ENCODE peak calls at places on chromosomes 1 and 21, in nine cellular contexts. One of them, this sample, is unnamed.

GRCh38 chr1:17636612-17637011 is 97.1 kb downstream of the ARHGEF10L start:
- DNase-seq in cerebellar cortex: no peak
- DNase-seq in sciatic nerve: no peak
- DNase-seq in activated naive CD8-positive, alpha-beta T cell treated with anti-CD3 and anti-CD28 coated beads, Interleukin-2, amount 50 U/mL, for 24 hours: no peak
- DNase-seq in activated CD4-positive, alpha-beta T cell treated with anti-CD3 and anti-CD28 coated beads, Interleukin-2, amount 50 U/mL, for 1 hour: no peak
- DNase-seq in RWPE1: no peak
- DNase-seq in GF-D8: no peak
- DNase-seq in fibroblast of lung: no peak
- DNase-seq in esophagus squamous epithelium: no peak
- DNase-seq in this sample: no peak

GRCh38 chr1:7279753-7280150 is 491.3 kb upstream of the VAMP3 start:
- DNase-seq in cerebellar cortex: no peak
- DNase-seq in sciatic nerve: no peak
- DNase-seq in activated naive CD8-positive, alpha-beta T cell treated with anti-CD3 and anti-CD28 coated beads, Interleukin-2, amount 50 U/mL, for 24 hours: no peak
- DNase-seq in activated CD4-positive, alpha-beta T cell treated with anti-CD3 and anti-CD28 coated beads, Interleukin-2, amount 50 U/mL, for 1 hour: no peak
- DNase-seq in RWPE1: no peak
- DNase-seq in GF-D8: no peak
- DNase-seq in fibroblast of lung: no peak
- DNase-seq in esophagus squamous epithelium: no peak
- DNase-seq in this sample: no peak

GRCh38 chr1:60044881-60045280 is 28.7 kb downstream of the C1orf87 start:
- DNase-seq in cerebellar cortex: no peak
- DNase-seq in sciatic nerve: no peak
- DNase-seq in activated naive CD8-positive, alpha-beta T cell treated with anti-CD3 and anti-CD28 coated beads, Interleukin-2, amount 50 U/mL, for 24 hours: no peak
- DNase-seq in activated CD4-positive, alpha-beta T cell treated with anti-CD3 and anti-CD28 coated beads, Interleukin-2, amount 50 U/mL, for 1 hour: no peak
- DNase-seq in RWPE1: no peak
- DNase-seq in GF-D8: no peak
- DNase-seq in fibroblast of lung: peak; percentile 50
- DNase-seq in esophagus squamous epithelium: no peak
- DNase-seq in this sample: no peak

GRCh38 chr1:240399381-240399780 is 212.6 kb downstream of the GREM2 start:
- DNase-seq in cerebellar cortex: no peak
- DNase-seq in sciatic nerve: no peak
- DNase-seq in activated naive CD8-positive, alpha-beta T cell treated with anti-CD3 and anti-CD28 coated beads, Interleukin-2, amount 50 U/mL, for 24 hours: no peak
- DNase-seq in activated CD4-positive, alpha-beta T cell treated with anti-CD3 and anti-CD28 coated beads, Interleukin-2, amount 50 U/mL, for 1 hour: no peak
- DNase-seq in RWPE1: peak; percentile 46
- DNase-seq in GF-D8: no peak
- DNase-seq in fibroblast of lung: peak; percentile 75
- DNase-seq in esophagus squamous epithelium: no peak
- DNase-seq in this sample: no peak

GRCh38 chr1:46131727-46132528 is 501 bp downstream of the PIK3R3 start:
- DNase-seq in cerebellar cortex: peak; percentile 46
- DNase-seq in sciatic nerve: no peak
- DNase-seq in activated naive CD8-positive, alpha-beta T cell treated with anti-CD3 and anti-CD28 coated beads, Interleukin-2, amount 50 U/mL, for 24 hours: peak; percentile 37
- DNase-seq in activated CD4-positive, alpha-beta T cell treated with anti-CD3 and anti-CD28 coated beads, Interleukin-2, amount 50 U/mL, for 1 hour: peak; percentile 18
- DNase-seq in RWPE1: peak; percentile 25
- DNase-seq in GF-D8: no peak
- DNase-seq in fibroblast of lung: peak; percentile 37
- DNase-seq in esophagus squamous epithelium: no peak
- DNase-seq in this sample: peak; percentile 9

GRCh38 chr21:43643193-43643592 is 16.1 kb downstream of the HSF2BP start:
- DNase-seq in cerebellar cortex: no peak
- DNase-seq in sciatic nerve: no peak
- DNase-seq in activated naive CD8-positive, alpha-beta T cell treated with anti-CD3 and anti-CD28 coated beads, Interleukin-2, amount 50 U/mL, for 24 hours: no peak
- DNase-seq in activated CD4-positive, alpha-beta T cell treated with anti-CD3 and anti-CD28 coated beads, Interleukin-2, amount 50 U/mL, for 1 hour: no peak
- DNase-seq in RWPE1: no peak
- DNase-seq in GF-D8: no peak
- DNase-seq in fibroblast of lung: no peak
- DNase-seq in esophagus squamous epithelium: no peak
- DNase-seq in this sample: no peak

GRCh38 chr1:25756210-25756609 is 43.8 kb upstream of the SELENON start:
- DNase-seq in cerebellar cortex: no peak
- DNase-seq in sciatic nerve: no peak
- DNase-seq in activated naive CD8-positive, alpha-beta T cell treated with anti-CD3 and anti-CD28 coated beads, Interleukin-2, amount 50 U/mL, for 24 hours: no peak
- DNase-seq in activated CD4-positive, alpha-beta T cell treated with anti-CD3 and anti-CD28 coated beads, Interleukin-2, amount 50 U/mL, for 1 hour: no peak
- DNase-seq in RWPE1: no peak
- DNase-seq in GF-D8: peak; percentile 41
- DNase-seq in fibroblast of lung: no peak
- DNase-seq in esophagus squamous epithelium: no peak
- DNase-seq in this sample: no peak

GRCh38 chr1:64653466-64653865 is 91.4 kb upstream of the RAVER2 start:
- DNase-seq in cerebellar cortex: no peak
- DNase-seq in sciatic nerve: no peak
- DNase-seq in activated naive CD8-positive, alpha-beta T cell treated with anti-CD3 and anti-CD28 coated beads, Interleukin-2, amount 50 U/mL, for 24 hours: no peak
- DNase-seq in activated CD4-positive, alpha-beta T cell treated with anti-CD3 and anti-CD28 coated beads, Interleukin-2, amount 50 U/mL, for 1 hour: no peak
- DNase-seq in RWPE1: no peak
- DNase-seq in GF-D8: no peak
- DNase-seq in fibroblast of lung: no peak
- DNase-seq in esophagus squamous epithelium: no peak
- DNase-seq in this sample: no peak

GRCh38 chr21:43758811-43759210 is 17.3 kb downstream of the CSTB start:
- DNase-seq in cerebellar cortex: no peak
- DNase-seq in sciatic nerve: no peak
- DNase-seq in activated naive CD8-positive, alpha-beta T cell treated with anti-CD3 and anti-CD28 coated beads, Interleukin-2, amount 50 U/mL, for 24 hours: no peak
- DNase-seq in activated CD4-positive, alpha-beta T cell treated with anti-CD3 and anti-CD28 coated beads, Interleukin-2, amount 50 U/mL, for 1 hour: no peak
- DNase-seq in RWPE1: no peak
- DNase-seq in GF-D8: no peak
- DNase-seq in fibroblast of lung: no peak
- DNase-seq in esophagus squamous epithelium: no peak
- DNase-seq in this sample: no peak

GRCh38 chr1:13483946-13484345 is 29.9 kb downstream of the LRRC38 start:
- DNase-seq in cerebellar cortex: no peak
- DNase-seq in sciatic nerve: no peak
- DNase-seq in activated naive CD8-positive, alpha-beta T cell treated with anti-CD3 and anti-CD28 coated beads, Interleukin-2, amount 50 U/mL, for 24 hours: no peak
- DNase-seq in activated CD4-positive, alpha-beta T cell treated with anti-CD3 and anti-CD28 coated beads, Interleukin-2, amount 50 U/mL, for 1 hour: no peak
- DNase-seq in RWPE1: no peak
- DNase-seq in GF-D8: no peak
- DNase-seq in fibroblast of lung: no peak
- DNase-seq in esophagus squamous epithelium: no peak
- DNase-seq in this sample: no peak

GRCh38 chr1:51296379-51297357 is 33.7 kb downstream of the TTC39A start:
- DNase-seq in cerebellar cortex: peak; percentile 85
- DNase-seq in sciatic nerve: peak; percentile 88
- DNase-seq in activated naive CD8-positive, alpha-beta T cell treated with anti-CD3 and anti-CD28 coated beads, Interleukin-2, amount 50 U/mL, for 24 hours: peak; percentile 88
- DNase-seq in activated CD4-positive, alpha-beta T cell treated with anti-CD3 and anti-CD28 coated beads, Interleukin-2, amount 50 U/mL, for 1 hour: peak; percentile 65
- DNase-seq in RWPE1: peak; percentile 78
- DNase-seq in GF-D8: no peak
- DNase-seq in fibroblast of lung: peak; percentile 68
- DNase-seq in esophagus squamous epithelium: peak; percentile 11
- DNase-seq in this sample: peak; percentile 90

GRCh38 chr1:207981976-207982375 is 71.1 kb upstream of the CD34 start:
- DNase-seq in cerebellar cortex: no peak
- DNase-seq in sciatic nerve: no peak
- DNase-seq in activated naive CD8-positive, alpha-beta T cell treated with anti-CD3 and anti-CD28 coated beads, Interleukin-2, amount 50 U/mL, for 24 hours: no peak
- DNase-seq in activated CD4-positive, alpha-beta T cell treated with anti-CD3 and anti-CD28 coated beads, Interleukin-2, amount 50 U/mL, for 1 hour: no peak
- DNase-seq in RWPE1: no peak
- DNase-seq in GF-D8: no peak
- DNase-seq in fibroblast of lung: no peak
- DNase-seq in esophagus squamous epithelium: no peak
- DNase-seq in this sample: peak; percentile 17

GRCh38 chr21:14734191-14734590 is 188.1 kb upstream of the SAMSN1 start:
- DNase-seq in cerebellar cortex: no peak
- DNase-seq in sciatic nerve: no peak
- DNase-seq in activated naive CD8-positive, alpha-beta T cell treated with anti-CD3 and anti-CD28 coated beads, Interleukin-2, amount 50 U/mL, for 24 hours: no peak
- DNase-seq in activated CD4-positive, alpha-beta T cell treated with anti-CD3 and anti-CD28 coated beads, Interleukin-2, amount 50 U/mL, for 1 hour: no peak
- DNase-seq in RWPE1: no peak
- DNase-seq in GF-D8: no peak
- DNase-seq in fibroblast of lung: no peak
- DNase-seq in esophagus squamous epithelium: no peak
- DNase-seq in this sample: no peak

GRCh38 chr1:189962171-189962570 is 515.5 kb downstream of the BRINP3 start:
- DNase-seq in cerebellar cortex: no peak
- DNase-seq in sciatic nerve: no peak
- DNase-seq in activated naive CD8-positive, alpha-beta T cell treated with anti-CD3 and anti-CD28 coated beads, Interleukin-2, amount 50 U/mL, for 24 hours: no peak
- DNase-seq in activated CD4-positive, alpha-beta T cell treated with anti-CD3 and anti-CD28 coated beads, Interleukin-2, amount 50 U/mL, for 1 hour: no peak
- DNase-seq in RWPE1: peak; percentile 20
- DNase-seq in GF-D8: no peak
- DNase-seq in fibroblast of lung: peak; percentile 91
- DNase-seq in esophagus squamous epithelium: no peak
- DNase-seq in this sample: no peak

GRCh38 chr21:33078907-33079582 is 9.1 kb downstream of the OLIG1 start:
- DNase-seq in cerebellar cortex: no peak
- DNase-seq in sciatic nerve: no peak
- DNase-seq in activated naive CD8-positive, alpha-beta T cell treated with anti-CD3 and anti-CD28 coated beads, Interleukin-2, amount 50 U/mL, for 24 hours: peak; percentile 42
- DNase-seq in activated CD4-positive, alpha-beta T cell treated with anti-CD3 and anti-CD28 coated beads, Interleukin-2, amount 50 U/mL, for 1 hour: no peak
- DNase-seq in RWPE1: peak; percentile 54
- DNase-seq in GF-D8: peak; percentile 49
- DNase-seq in fibroblast of lung: peak; percentile 53
- DNase-seq in esophagus squamous epithelium: no peak
- DNase-seq in this sample: peak; percentile 72

GRCh38 chr1:234950598-234950997 is 178.0 kb downstream of the TOMM20 start:
- DNase-seq in cerebellar cortex: no peak
- DNase-seq in sciatic nerve: no peak
- DNase-seq in activated naive CD8-positive, alpha-beta T cell treated with anti-CD3 and anti-CD28 coated beads, Interleukin-2, amount 50 U/mL, for 24 hours: no peak
- DNase-seq in activated CD4-positive, alpha-beta T cell treated with anti-CD3 and anti-CD28 coated beads, Interleukin-2, amount 50 U/mL, for 1 hour: no peak
- DNase-seq in RWPE1: no peak
- DNase-seq in GF-D8: no peak
- DNase-seq in fibroblast of lung: peak; percentile 57
- DNase-seq in esophagus squamous epithelium: no peak
- DNase-seq in this sample: no peak

GRCh38 chr1:245609354-245609753 is 454.6 kb downstream of the KIF26B start:
- DNase-seq in cerebellar cortex: no peak
- DNase-seq in sciatic nerve: no peak
- DNase-seq in activated naive CD8-positive, alpha-beta T cell treated with anti-CD3 and anti-CD28 coated beads, Interleukin-2, amount 50 U/mL, for 24 hours: no peak
- DNase-seq in activated CD4-positive, alpha-beta T cell treated with anti-CD3 and anti-CD28 coated beads, Interleukin-2, amount 50 U/mL, for 1 hour: no peak
- DNase-seq in RWPE1: no peak
- DNase-seq in GF-D8: no peak
- DNase-seq in fibroblast of lung: no peak
- DNase-seq in esophagus squamous epithelium: no peak
- DNase-seq in this sample: no peak

This sample was measured in Calu3.